ENCODE peak calls at places on chromosomes 6 and 20, in four cellular contexts. K is K562, G is GM12878, H is A549. A is an unnamed sample.

GRCh38 chr20:32062776-32063170 is 10.7 kb downstream of the HCK start:
- DNase-seq in H (no peak), G (peak; percentile 55), K (no peak), A (no peak)

GRCh38 chr6:89792881-89793280 is 26.7 kb downstream of the MDN1 start:
- DNase-seq in H (peak; percentile 31), G (no peak), K (peak; percentile 35), A (peak; percentile 52)

GRCh38 chr6:55678330-55679224 is 99.6 kb upstream of the HMGCLL1 start:
- DNase-seq in H (no peak), K (no peak), G (no peak), A (no peak)

GRCh38 chr6:88374556-88374955 is 208.4 kb upstream of the CNR1 start:
- DNase-seq in G (no peak), H (no peak), K (no peak), A (no peak)

GRCh38 chr20:35135867-35136586 is 11.1 kb downstream of the EDEM2 start:
- DNase-seq in K (no peak), G (no peak), H (no peak), A (no peak)

GRCh38 chr6:18280084-18280483 is 15.8 kb upstream of the DEK start:
- DNase-seq in K (no peak), H (no peak), G (no peak), A (no peak)

GRCh38 chr6:44067073-44067759 is 60.0 kb downstream of the MRPL14 start:
- DNase-seq in G (no peak), H (no peak), K (no peak), A (no peak)

GRCh38 chr6:17879224-17879623 is 108.2 kb downstream of the KIF13A start:
- DNase-seq in G (no peak), H (no peak), K (no peak), A (no peak)

GRCh38 chr6:48568856-48569255 is 457.9 kb upstream of the PTCHD4 start:
- DNase-seq in K (no peak), G (no peak), H (no peak), A (no peak)

GRCh38 chr6:37550436-37550835 is 50.7 kb upstream of the CCDC167 start:
- DNase-seq in K (no peak), G (no peak), H (no peak), A (no peak)

GRCh38 chr6:6407061-6407723 is 86.7 kb upstream of the F13A1 start:
- DNase-seq in G (peak; percentile 97), K (no peak), H (no peak), A (no peak)

GRCh38 chr6:10510592-10511367 is 10.4 kb upstream of the GCNT2 start:
- DNase-seq in H (peak; percentile 62), G (no peak), K (peak; percentile 73), A (peak; percentile 76)

GRCh38 chr20:62485062-62485700 is 9.4 kb upstream of the GATA5 start:
- DNase-seq in K (peak; percentile 78), H (no peak), G (no peak), A (no peak)

GRCh38 chr6:30939473-30939872 is 1.3 kb upstream of the MUCL3 start:
- DNase-seq in K (no peak), H (no peak), G (no peak), A (no peak)

GRCh38 chr6:147922764-147923163 is 414.3 kb downstream of the SAMD5 start:
- DNase-seq in K (no peak), H (no peak), G (no peak), A (no peak)

GRCh38 chr20:53738039-53738944 is 144.7 kb upstream of the ZNF217 start:
- DNase-seq in G (no peak), K (peak; percentile 66), H (peak; percentile 67), A (peak; percentile 88)

GRCh38 chr6:45930419-45931059 is 85.1 kb downstream of the CLIC5 start:
- DNase-seq in H (peak; percentile 62), K (peak; percentile 78), G (no peak), A (peak; percentile 47)

GRCh38 chr20:37627767-37628130 is 66.1 kb upstream of the CTNNBL1 start:
- DNase-seq in H (no peak), G (no peak), K (no peak), A (no peak)

GRCh38 chr20:46205349-46205748 is 87.2 kb downstream of the CD40 start:
- DNase-seq in K (no peak), H (no peak), G (no peak), A (no peak)

GRCh38 chr20:46200582-46201570 is 82.8 kb downstream of the CD40 start:
- DNase-seq in H (no peak), K (no peak), G (no peak), A (no peak)

GRCh38 chr20:46203510-46203837 is 85.4 kb downstream of the CD40 start:
- DNase-seq in H (no peak), G (no peak), K (no peak), A (no peak)

GRCh38 chr20:46204594-46205205 is 86.6 kb downstream of the CD40 start:
- DNase-seq in G (no peak), H (no peak), K (no peak), A (no peak)

DNA sequence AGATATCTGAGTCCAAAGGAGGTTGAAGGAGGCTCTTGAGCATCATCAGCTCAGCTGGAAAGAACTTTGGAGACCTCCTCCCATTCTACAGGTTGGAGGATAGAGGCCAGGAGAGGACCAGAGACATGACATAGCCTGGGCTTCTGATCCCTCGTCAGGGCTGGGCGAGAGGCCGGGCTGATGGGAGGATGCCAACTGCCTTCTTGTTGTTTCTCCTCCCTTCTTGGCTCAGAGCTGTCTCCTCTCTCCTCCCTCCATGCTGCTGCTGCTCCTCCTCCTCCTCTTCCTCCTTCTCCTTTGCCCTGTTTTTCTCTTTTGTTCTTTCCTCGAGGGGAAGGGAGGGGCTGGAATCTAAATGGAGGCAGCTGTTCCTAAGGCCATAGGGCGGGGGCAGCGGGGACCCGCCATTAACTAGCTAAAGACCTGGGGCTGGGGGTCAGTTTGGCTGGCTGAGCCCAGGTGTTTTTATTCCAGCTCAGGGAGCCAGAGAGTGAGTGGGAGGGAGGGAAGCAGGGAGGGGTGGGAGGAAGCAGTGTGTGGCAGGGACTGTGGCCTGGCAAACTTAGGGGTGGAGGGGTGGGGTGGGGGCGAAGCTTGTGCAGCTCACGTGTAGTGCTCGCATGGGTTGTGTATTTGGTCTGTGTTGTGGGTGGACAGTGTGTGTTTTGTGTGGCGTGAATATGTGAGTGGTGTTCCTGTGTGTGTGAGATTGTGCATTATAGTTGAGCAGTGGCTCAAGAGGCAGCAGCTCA is 84.8 kb downstream of the CD40 start:
- DNase-seq in K (no peak), G (no peak), H (no peak), A (no peak)
- TF ChIP-seq HDAC2 in K (no peak), G (no peak), H (no peak), A (no peak)

DNA sequence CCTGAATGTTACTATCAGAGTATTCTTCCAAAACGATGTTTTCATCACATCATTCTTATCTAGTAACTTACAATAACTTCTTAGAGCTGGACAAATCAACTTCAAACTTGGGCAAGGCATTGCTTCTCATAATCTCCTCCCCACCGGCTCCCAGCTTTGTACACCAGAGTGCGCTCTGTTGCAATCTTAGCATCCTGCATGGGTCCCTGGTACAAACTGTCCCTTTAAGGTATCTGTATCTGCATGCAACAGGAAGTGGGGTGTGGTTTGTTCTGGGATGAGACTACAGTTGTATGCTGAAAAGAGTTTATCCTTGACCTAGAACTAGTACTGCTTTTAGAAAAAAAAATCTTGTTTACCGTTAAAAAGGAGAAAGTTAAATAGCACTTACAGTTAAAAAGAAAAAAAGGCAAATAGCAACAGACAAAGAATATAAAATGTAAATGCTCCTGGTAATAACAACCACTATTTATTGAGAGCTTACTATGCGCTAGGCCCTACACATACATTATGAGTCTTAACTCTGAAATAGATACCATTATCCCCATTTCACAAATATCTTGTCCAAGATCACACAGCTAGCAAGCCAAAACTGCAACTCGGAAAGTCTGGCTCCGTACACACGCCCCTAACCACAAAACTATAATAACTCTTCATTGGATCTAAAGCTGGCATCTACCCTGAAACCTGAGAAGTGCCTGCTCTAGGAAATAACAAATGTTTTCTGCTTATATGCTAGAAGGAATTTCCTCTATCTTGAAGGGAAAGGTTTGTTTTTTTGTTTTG is 9.8 kb upstream of the HECA start:
- DNase-seq in H (peak; percentile 9), K (peak; percentile 59), G (peak; percentile 54), A (peak; percentile 61)
- TF ChIP-seq HDAC2 in H (no peak), K (no peak), G (no peak), A (no peak)

GRCh38 chr20:50189681-50190250 is 864 bp upstream of the CEBPB start:
- DNase-seq in H (no peak), G (no peak), K (no peak), A (peak; percentile 79)

GRCh38 chr20:50191566-50192363 is 1.1 kb downstream of the CEBPB start:
- DNase-seq in K (peak; percentile 69), H (no peak), G (no peak), A (peak; percentile 42)

GRCh38 chr20:50192364-50193168 is 1.9 kb downstream of the CEBPB start:
- DNase-seq in G (peak; percentile 25), H (peak; percentile 87), K (peak; percentile 84), A (peak; percentile 92)

GRCh38 chr20:50190251-50191064 is at the start of gene CEBPB:
- DNase-seq in K (peak; percentile 96), G (no peak), H (peak; percentile 88), A (peak; percentile 90)

DNA sequence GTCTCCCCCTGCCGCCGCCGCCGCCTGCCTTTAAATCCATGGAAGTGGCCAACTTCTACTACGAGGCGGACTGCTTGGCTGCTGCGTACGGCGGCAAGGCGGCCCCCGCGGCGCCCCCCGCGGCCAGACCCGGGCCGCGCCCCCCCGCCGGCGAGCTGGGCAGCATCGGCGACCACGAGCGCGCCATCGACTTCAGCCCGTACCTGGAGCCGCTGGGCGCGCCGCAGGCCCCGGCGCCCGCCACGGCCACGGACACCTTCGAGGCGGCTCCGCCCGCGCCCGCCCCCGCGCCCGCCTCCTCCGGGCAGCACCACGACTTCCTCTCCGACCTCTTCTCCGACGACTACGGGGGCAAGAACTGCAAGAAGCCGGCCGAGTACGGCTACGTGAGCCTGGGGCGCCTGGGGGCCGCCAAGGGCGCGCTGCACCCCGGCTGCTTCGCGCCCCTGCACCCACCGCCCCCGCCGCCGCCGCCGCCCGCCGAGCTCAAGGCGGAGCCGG is 485 bp downstream of the CEBPB start:
- DNase-seq in K (peak; percentile 62), H (no peak), G (no peak), A (no peak)
- TF ChIP-seq HDAC2 in K (no peak), H (no peak), G (no peak), A (no peak)

DNA sequence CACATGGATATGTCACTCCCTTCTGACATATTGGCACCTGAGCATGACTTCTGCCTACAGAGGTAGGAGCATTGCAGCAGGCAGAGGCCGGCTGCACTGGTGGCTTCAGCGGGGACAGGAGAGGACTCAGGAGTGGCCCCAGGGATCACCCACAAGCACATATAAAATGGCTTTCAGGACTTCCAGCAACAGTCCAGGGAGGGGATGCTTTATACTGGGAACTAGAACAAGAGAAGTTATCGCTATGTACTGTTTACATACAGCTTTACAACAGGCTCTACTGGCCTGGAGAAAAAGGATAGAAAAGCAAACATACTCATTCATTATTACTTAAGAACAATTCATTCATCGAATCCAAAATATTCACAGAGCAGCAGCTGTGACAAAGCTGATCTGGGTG is 337.8 kb downstream of the THBS2 start:
- DNase-seq in K (no peak), H (no peak), G (no peak), A (no peak)
- TF ChIP-seq HDAC2 in K (no peak), H (no peak), G (no peak), A (no peak)

GRCh38 chr6:15887491-15888461 is 224.9 kb upstream of the DTNBP1 start:
- DNase-seq in K (no peak), H (no peak), G (no peak), A (no peak)

GRCh38 chr6:15882345-15882744 is 219.5 kb upstream of the DTNBP1 start:
- DNase-seq in G (no peak), K (no peak), H (no peak), A (no peak)

GRCh38 chr6:15888798-15889772 is 226.3 kb upstream of the DTNBP1 start:
- DNase-seq in K (no peak), H (no peak), G (no peak), A (no peak)

GRCh38 chr6:15882915-15883314 is 220.1 kb upstream of the DTNBP1 start:
- DNase-seq in H (no peak), K (no peak), G (no peak), A (no peak)

GRCh38 chr6:15885624-15886023 is 222.8 kb upstream of the DTNBP1 start:
- DNase-seq in K (no peak), H (no peak), G (no peak), A (no peak)
- TF ChIP-seq HDAC2 in K (no peak), H (no peak), G (no peak), A (no peak)